ENCODE peak calls at places on chromosomes 1 and 21, in eight cellular contexts. S is mammary epithelial cell, G is AG08396, O is mucosa of gallbladder, B is NCI-H446 treated with DMSO at 0.1 percent for 48 hours, M is PC-9, C is HS-5, N is HTR-8/SVneo. R is an unnamed sample.

GRCh38 chr21:37982496-37983318 is 66.5 kb upstream of the KCNJ6 start:
- DNase-seq in S (peak), G (no peak), O (no peak), B (no peak), M (no peak), C (no peak), N (no peak), R (no peak)

GRCh38 chr1:1839311-1839965 is 51.4 kb downstream of the GNB1 start:
- DNase-seq in S (no peak), G (no peak), O (no peak), B (no peak), M (no peak), C (no peak), N (no peak), R (no peak)

GRCh38 chr1:7639435-7640131 is 131.5 kb upstream of the VAMP3 start:
- DNase-seq in S (no peak), G (no peak), O (no peak), B (no peak), M (no peak), C (no peak), N (no peak), R (no peak)

GRCh38 chr1:222370911-222371717 is 176.8 kb downstream of the HHIPL2 start:
- DNase-seq in S (peak), G (peak), O (no peak), B (no peak), M (no peak), C (peak), N (peak), R (no peak)

GRCh38 chr1:46681333-46682034 is 9.8 kb downstream of the TEX38 start:
- DNase-seq in S (no peak), G (no peak), O (no peak), B (no peak), M (no peak), C (no peak), N (no peak), R (no peak)

GRCh38 chr1:208219098-208219658 is 25.0 kb downstream of the PLXNA2 start:
- DNase-seq in S (peak), G (no peak), O (no peak), B (no peak), M (no peak), C (no peak), N (no peak), R (no peak)

GRCh38 chr1:204716687-204717086 is 31.1 kb upstream of the LRRN2 start:
- DNase-seq in S (no peak), G (no peak), O (no peak), B (no peak), M (no peak), C (no peak), N (no peak), R (no peak)

GRCh38 chr1:222310830-222311229 is 237.1 kb downstream of the HHIPL2 start:
- DNase-seq in S (no peak), G (no peak), O (no peak), B (no peak), M (no peak), C (no peak), N (no peak), R (peak)

GRCh38 chr21:26982767-26983166 is 15.9 kb upstream of the ADAMTS5 start:
- DNase-seq in S (peak), G (peak), O (no peak), B (peak), M (no peak), C (peak), N (no peak), R (no peak)

GRCh38 chr1:147700042-147700711 is 29.9 kb upstream of the ACP6 start:
- DNase-seq in S (peak), G (peak), O (peak), B (peak), M (no peak), C (peak), N (peak), R (peak)

GRCh38 chr1:107842241-107842640 is 122.7 kb downstream of the VAV3 start:
- DNase-seq in S (peak), G (no peak), O (no peak), B (no peak), M (peak), C (no peak), N (no peak), R (no peak)

GRCh38 chr1:198893763-198894444 is 255.1 kb downstream of the PTPRC start:
- DNase-seq in S (no peak), G (no peak), O (no peak), B (no peak), M (no peak), C (no peak), N (no peak), R (no peak)

GRCh38 chr1:179229214-179230140 is at the start of gene ABL2:
- DNase-seq in S (no peak), G (peak), O (peak), B (peak), M (peak), C (no peak), N (peak), R (peak)

GRCh38 chr1:224432672-224433040 is 1.9 kb downstream of the WDR26 start:
- DNase-seq in S (peak), G (no peak), O (no peak), B (no peak), M (no peak), C (no peak), N (no peak), R (no peak)

GRCh38 chr1:220001095-220001501 is 45.2 kb downstream of the EPRS1 start:
- DNase-seq in S (no peak), G (no peak), O (no peak), B (no peak), M (no peak), C (no peak), N (peak), R (no peak)